ENCODE peak calls at places on chromosomes 16 and 17, in eight cellular contexts. D, J, K, Y, G, N, T and R are unnamed samples.

GRCh38 chr17:34616148-34616547 is 36.8 kb downstream of the TMEM132E start:
- DNase-seq in D (peak; percentile 57), J (no peak), K (no peak), Y (no peak), G (no peak), N (no peak), T (peak; percentile 21), R (no peak)

GRCh38 chr17:16938496-16939270 is 33.2 kb downstream of the TNFRSF13B start:
- DNase-seq in D (peak; percentile 4), J (peak; percentile 18), K (no peak), Y (no peak), G (no peak), N (peak; percentile 47), T (no peak), R (peak; percentile 7)

GRCh38 chr16:13108126-13108525 is 206.7 kb downstream of the SHISA9 start:
- DNase-seq in D (no peak), J (no peak), K (no peak), Y (no peak), G (no peak), N (no peak), T (no peak), R (no peak)

GRCh38 chr16:89369266-89369895 is 121.0 kb downstream of the ANKRD11 start:
- DNase-seq in D (no peak), J (no peak), K (no peak), Y (no peak), G (peak; percentile 42), N (no peak), T (no peak), R (no peak)

GRCh38 chr16:51556694-51557327 is 405.7 kb upstream of the SALL1 start:
- DNase-seq in D (peak; percentile 55), J (no peak), K (no peak), Y (peak; percentile 85), G (no peak), N (no peak), T (peak; percentile 76), R (no peak)

GRCh38 chr17:49926886-49927285 is 42.1 kb upstream of the DLX4 start:
- DNase-seq in D (no peak), J (no peak), K (no peak), Y (peak; percentile 6), G (no peak), N (no peak), T (peak; percentile 53), R (no peak)

GRCh38 chr16:57627184-57627871 is 1.1 kb upstream of the ADGRG1 start:
- DNase-seq in D (no peak), J (no peak), K (peak; percentile 38), Y (peak; percentile 91), G (no peak), N (no peak), T (no peak), R (no peak)

GRCh38 chr16:85301171-85301690 is 189.0 kb upstream of the CIBAR2 start:
- DNase-seq in D (no peak), J (peak; percentile 82), K (no peak), Y (no peak), G (no peak), N (no peak), T (no peak), R (peak; percentile 68)

GRCh38 chr17:13106171-13106570 is 88.3 kb upstream of the ELAC2 start:
- DNase-seq in D (no peak), J (no peak), K (no peak), Y (no peak), G (no peak), N (no peak), T (no peak), R (no peak)

GRCh38 chr17:58335779-58336455 is 7.3 kb upstream of the TSPOAP1 start:
- DNase-seq in D (no peak), J (peak; percentile 53), K (no peak), Y (peak; percentile 40), G (peak; percentile 61), N (peak; percentile 90), T (no peak), R (no peak)

GRCh38 chr16:67169642-67170167 is 633 bp upstream of the NOL3 start:
- DNase-seq in D (peak; percentile 69), J (no peak), K (no peak), Y (peak; percentile 17), G (no peak), N (no peak), T (no peak), R (peak; percentile 68)

GRCh38 chr17:79630821-79631639 is 20.2 kb upstream of the RBFOX3 start:
- DNase-seq in D (no peak), J (peak; percentile 11), K (no peak), Y (no peak), G (peak; percentile 29), N (no peak), T (peak; percentile 4), R (no peak)

GRCh38 chr17:27480699-27481098 is 24.5 kb downstream of the KSR1 start:
- DNase-seq in D (no peak), J (no peak), K (no peak), Y (no peak), G (no peak), N (no peak), T (no peak), R (no peak)

GRCh38 chr17:40450175-40450574 is 6.9 kb downstream of the IGFBP4 start:
- DNase-seq in D (peak; percentile 55), J (peak; percentile 64), K (no peak), Y (no peak), G (no peak), N (no peak), T (peak; percentile 45), R (no peak)

GRCh38 chr17:804541-805435 is 22.6 kb downstream of the MRM3 start:
- DNase-seq in D (no peak), J (no peak), K (no peak), Y (no peak), G (no peak), N (no peak), T (no peak), R (no peak)

GRCh38 chr17:79120259-79120658 is 45.6 kb downstream of the ENGASE start:
- DNase-seq in D (no peak), J (no peak), K (no peak), Y (no peak), G (no peak), N (no peak), T (no peak), R (no peak)

GRCh38 chr17:74994440-74994839 is 7.0 kb downstream of the CDR2L start:
- DNase-seq in D (no peak), J (no peak), K (no peak), Y (peak; percentile 83), G (no peak), N (no peak), T (no peak), R (no peak)

GRCh38 chr17:66965801-66966528 is 1.5 kb downstream of the CACNG4 start:
- DNase-seq in D (peak; percentile 29), J (no peak), K (no peak), Y (no peak), G (no peak), N (no peak), T (no peak), R (no peak)

GRCh38 chr16:48619547-48619946 is 9.6 kb upstream of the N4BP1 start:
- DNase-seq in D (no peak), J (no peak), K (no peak), Y (no peak), G (no peak), N (no peak), T (no peak), R (no peak)
- H3K4me1 ChIP-seq in D (peaks cover 6% of the 10 kb centered on the region), J (peaks cover 31% of the 10 kb centered on the region), K (peaks cover 5% of the 10 kb centered on the region), Y (peaks cover 2% of the 10 kb centered on the region), G (peaks cover 43% of the 10 kb centered on the region), N (peaks cover 65% of the 10 kb centered on the region), T (peaks cover 6% of the 10 kb centered on the region), R (peaks cover 12% of the 10 kb centered on the region)

DNA sequence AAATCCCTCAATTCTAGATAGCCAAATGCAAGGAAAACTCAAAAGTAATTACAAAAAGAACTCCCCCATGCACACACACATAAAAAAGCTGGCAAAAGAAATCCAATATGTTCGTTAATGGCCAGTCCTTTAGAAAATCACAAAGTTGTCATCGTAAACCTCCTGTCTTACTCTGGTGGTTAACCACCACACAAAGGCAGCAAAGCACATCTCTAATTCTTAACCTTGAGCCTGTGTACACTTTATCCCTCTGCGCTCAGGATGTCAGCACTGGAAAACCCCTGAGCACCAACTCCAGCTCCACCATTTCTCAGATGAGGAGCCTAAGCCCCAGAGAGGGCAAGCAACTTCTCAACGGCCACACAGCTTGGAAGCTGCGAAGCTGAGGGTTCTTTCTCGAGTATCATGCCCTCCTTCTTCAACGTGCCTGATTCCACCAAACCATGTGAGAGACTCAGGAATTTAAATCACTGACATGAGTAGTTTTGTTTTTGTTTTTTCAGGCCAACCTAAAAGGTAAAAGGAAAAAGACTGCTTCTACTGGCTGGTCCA is 72.5 kb downstream of the C16orf95 start:
- DNase-seq in D (no peak), J (peak; percentile 11), K (no peak), Y (no peak), G (no peak), N (no peak), T (no peak), R (no peak)
- H3K4me3 ChIP-seq in D (no peak overlapping the region), J (no peak overlapping the region), K (no peak overlapping the region), Y (no peak overlapping the region), G (no peak overlapping the region), N (no peak overlapping the region), T (no peak overlapping the region), R (no peak overlapping the region)

DNA sequence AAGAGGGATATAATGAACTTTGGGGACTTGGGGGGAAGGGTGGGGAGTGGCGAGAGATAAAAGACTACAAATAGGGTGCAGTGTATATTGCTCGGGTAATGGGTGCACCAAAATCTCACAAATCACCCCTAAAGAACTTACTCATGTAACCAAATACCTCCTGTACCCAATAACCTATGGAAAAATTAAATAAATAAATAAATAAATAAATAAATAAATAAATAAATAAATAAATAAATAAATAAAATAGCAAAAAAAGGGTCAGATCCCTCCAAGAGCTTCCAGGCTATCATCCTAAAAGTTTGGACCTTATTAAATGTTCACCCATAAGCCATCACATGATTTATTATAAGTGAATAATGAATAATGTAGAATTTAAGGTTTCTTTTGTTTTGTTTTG is 636.1 kb upstream of the C16orf82 start:
- DNase-seq in D (no peak), J (no peak), K (no peak), Y (no peak), G (no peak), N (no peak), T (no peak), R (no peak)
- H3K4me1 ChIP-seq in D (no peaks in the 10 kb centered on the region), J (no peaks in the 10 kb centered on the region), K (no peaks in the 10 kb centered on the region), Y (no peaks in the 10 kb centered on the region), G (no peaks in the 10 kb centered on the region), N (no peaks in the 10 kb centered on the region), T (no peaks in the 10 kb centered on the region), R (no peaks in the 10 kb centered on the region)

DNA sequence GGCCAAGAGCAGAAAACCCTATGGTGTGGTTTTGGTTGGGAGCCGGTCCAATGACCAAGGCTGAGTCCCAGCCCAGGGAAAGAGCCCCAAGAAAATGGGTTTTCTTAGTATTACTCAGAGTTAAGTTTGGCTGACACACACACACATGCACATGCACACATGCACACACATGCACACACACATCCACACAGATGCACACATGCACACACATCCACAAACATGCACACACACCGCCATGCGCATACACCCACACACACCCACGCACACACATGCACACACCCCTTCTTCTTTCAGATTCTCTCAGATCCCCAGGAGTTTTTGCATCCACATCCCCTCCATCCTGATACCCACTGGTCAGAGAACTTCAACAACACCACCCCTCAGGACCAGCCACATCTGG is 9.1 kb downstream of the ABCC12 start:
- DNase-seq in D (no peak), J (no peak), K (no peak), Y (no peak), G (no peak), N (no peak), T (no peak), R (no peak)
- H3K4me3 ChIP-seq in D (no peak overlapping the region), J (no peak overlapping the region), K (no peak overlapping the region), Y (no peak overlapping the region), G (no peak overlapping the region), N (no peak overlapping the region), T (no peak overlapping the region), R (no peak overlapping the region)